ENCODE peak calls at places on chromosome 16, in six cellular contexts. One of them, this sample, is unnamed.

GRCh38 chr16:80971814-80972213 is 34.9 kb downstream of the CMC2 start:
- DNase-seq in heart left ventricle: no peak
- DNase-seq in fibroblast of pulmonary artery: no peak
- DNase-seq in IMR-90: no peak
- DNase-seq in tibial artery: no peak
- DNase-seq in GM23338: no peak
- DNase-seq in this sample: no peak

GRCh38 chr16:81647527-81647926 is 131.6 kb upstream of the PLCG2 start:
- DNase-seq in heart left ventricle: no peak
- DNase-seq in fibroblast of pulmonary artery: peak; percentile 47
- DNase-seq in IMR-90: peak; percentile 84
- DNase-seq in tibial artery: no peak
- DNase-seq in GM23338: peak; percentile 46
- DNase-seq in this sample: no peak

GRCh38 chr16:27245276-27246231 is 23.0 kb downstream of the NSMCE1 start:
- DNase-seq in heart left ventricle: no peak
- DNase-seq in fibroblast of pulmonary artery: peak; percentile 88
- DNase-seq in IMR-90: peak; percentile 99
- DNase-seq in tibial artery: peak; percentile 89
- DNase-seq in GM23338: no peak
- DNase-seq in this sample: peak; percentile 86

GRCh38 chr16:23874613-23875294 is 39.0 kb downstream of the PRKCB start:
- DNase-seq in heart left ventricle: no peak
- DNase-seq in fibroblast of pulmonary artery: no peak
- DNase-seq in IMR-90: no peak
- DNase-seq in tibial artery: no peak
- DNase-seq in GM23338: no peak
- DNase-seq in this sample: no peak

GRCh38 chr16:12927591-12927990 is 26.2 kb downstream of the SHISA9 start:
- DNase-seq in heart left ventricle: no peak
- DNase-seq in fibroblast of pulmonary artery: no peak
- DNase-seq in IMR-90: no peak
- DNase-seq in tibial artery: no peak
- DNase-seq in GM23338: no peak
- DNase-seq in this sample: no peak

GRCh38 chr16:85428168-85428898 is 184.8 kb upstream of the GSE1 start:
- DNase-seq in heart left ventricle: peak; percentile 68
- DNase-seq in fibroblast of pulmonary artery: peak; percentile 34
- DNase-seq in IMR-90: no peak
- DNase-seq in tibial artery: no peak
- DNase-seq in GM23338: peak; percentile 76
- DNase-seq in this sample: no peak

GRCh38 chr16:68590201-68590994 is 51.3 kb downstream of the ZFP90 start:
- DNase-seq in heart left ventricle: peak; percentile 70
- DNase-seq in fibroblast of pulmonary artery: peak; percentile 53
- DNase-seq in IMR-90: peak; percentile 7
- DNase-seq in tibial artery: no peak
- DNase-seq in GM23338: peak; percentile 93
- DNase-seq in this sample: no peak

GRCh38 chr16:4347765-4348509 is 3.2 kb downstream of the PAM16 start:
- DNase-seq in heart left ventricle: no peak
- DNase-seq in fibroblast of pulmonary artery: no peak
- DNase-seq in IMR-90: no peak
- DNase-seq in tibial artery: no peak
- DNase-seq in GM23338: no peak
- DNase-seq in this sample: no peak

GRCh38 chr16:87951550-87952538 is 610 bp downstream of the BANP start:
- DNase-seq in heart left ventricle: no peak
- DNase-seq in fibroblast of pulmonary artery: no peak
- DNase-seq in IMR-90: no peak
- DNase-seq in tibial artery: no peak
- DNase-seq in GM23338: peak; percentile 33
- DNase-seq in this sample: peak; percentile 65

GRCh38 chr16:79498928-79499327 is 101.6 kb downstream of the MAF start:
- DNase-seq in heart left ventricle: no peak
- DNase-seq in fibroblast of pulmonary artery: no peak
- DNase-seq in IMR-90: no peak
- DNase-seq in tibial artery: no peak
- DNase-seq in GM23338: no peak
- DNase-seq in this sample: no peak

GRCh38 chr16:16063685-16064084 is 114.3 kb downstream of the ABCC1 start:
- DNase-seq in heart left ventricle: no peak
- DNase-seq in fibroblast of pulmonary artery: no peak
- DNase-seq in IMR-90: no peak
- DNase-seq in tibial artery: no peak
- DNase-seq in GM23338: no peak
- DNase-seq in this sample: no peak

GRCh38 chr16:69762843-69763556 is 868 bp downstream of the WWP2 start:
- DNase-seq in heart left ventricle: no peak
- DNase-seq in fibroblast of pulmonary artery: peak; percentile 53
- DNase-seq in IMR-90: peak; percentile 49
- DNase-seq in tibial artery: no peak
- DNase-seq in GM23338: no peak
- DNase-seq in this sample: no peak

GRCh38 chr16:80231118-80231515 is 309.7 kb upstream of the DYNLRB2 start:
- DNase-seq in heart left ventricle: no peak
- DNase-seq in fibroblast of pulmonary artery: no peak
- DNase-seq in IMR-90: peak; percentile 59
- DNase-seq in tibial artery: no peak
- DNase-seq in GM23338: no peak
- DNase-seq in this sample: no peak

DNA sequence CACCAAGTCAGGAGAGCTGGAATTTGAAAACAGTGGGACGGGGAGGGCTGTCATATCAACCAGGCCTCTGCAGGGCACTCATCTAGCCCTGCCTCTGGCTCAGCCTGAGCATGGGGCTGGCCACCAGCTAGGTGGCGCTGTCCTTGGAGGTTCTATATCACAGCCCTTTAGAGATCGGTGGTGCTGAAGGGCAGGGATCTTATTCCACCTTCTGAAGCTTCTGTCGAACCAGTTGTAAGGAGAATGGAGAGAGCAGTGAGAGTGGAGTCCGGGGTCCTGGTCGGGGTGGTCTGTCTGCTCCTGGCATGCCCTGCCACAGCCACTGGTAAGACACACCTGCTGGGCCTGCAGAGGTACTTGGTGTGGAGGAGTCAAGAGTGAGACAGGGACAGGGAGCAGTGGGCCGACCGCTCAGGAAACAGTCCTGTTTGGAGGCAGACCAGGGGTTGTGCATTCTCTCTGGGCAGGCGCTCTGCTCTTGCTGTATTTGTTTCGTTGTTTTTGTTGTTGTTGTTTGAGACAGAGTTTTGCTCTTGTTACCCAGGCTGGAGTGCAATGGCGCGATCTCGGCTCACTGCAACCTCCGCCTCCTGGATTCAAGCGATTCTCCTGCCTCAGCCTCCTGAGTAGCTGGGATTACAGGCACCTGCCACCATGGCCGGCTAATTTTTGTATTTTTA is at the start of gene CES3:
- DNase-seq in heart left ventricle: no peak
- DNase-seq in fibroblast of pulmonary artery: peak; percentile 71
- DNase-seq in IMR-90: peak; percentile 58
- DNase-seq in tibial artery: no peak
- DNase-seq in GM23338: peak; percentile 95
- DNase-seq in this sample: no peak
- TF ChIP-seq CTCF in heart left ventricle: peak; percentile 49
- TF ChIP-seq CTCF in fibroblast of pulmonary artery: peak; percentile 81
- TF ChIP-seq CTCF in IMR-90: peak; percentile 71
- TF ChIP-seq CTCF in tibial artery: peak; percentile 43
- TF ChIP-seq CTCF in GM23338: peak; percentile 97
- TF ChIP-seq CTCF in this sample: peak; percentile 90

GRCh38 chr16:86608301-86608747 is 30.0 kb downstream of the FOXL1 start:
- DNase-seq in heart left ventricle: no peak
- DNase-seq in fibroblast of pulmonary artery: no peak
- DNase-seq in IMR-90: peak; percentile 49
- DNase-seq in tibial artery: no peak
- DNase-seq in GM23338: no peak
- DNase-seq in this sample: no peak

GRCh38 chr16:86605950-86606349 is 27.6 kb downstream of the FOXL1 start:
- DNase-seq in heart left ventricle: no peak
- DNase-seq in fibroblast of pulmonary artery: no peak
- DNase-seq in IMR-90: no peak
- DNase-seq in tibial artery: peak; percentile 38
- DNase-seq in GM23338: no peak
- DNase-seq in this sample: no peak

GRCh38 chr16:86601356-86601755 is 23.0 kb downstream of the FOXL1 start:
- DNase-seq in heart left ventricle: no peak
- DNase-seq in fibroblast of pulmonary artery: no peak
- DNase-seq in IMR-90: no peak
- DNase-seq in tibial artery: peak; percentile 64
- DNase-seq in GM23338: no peak
- DNase-seq in this sample: no peak

GRCh38 chr16:86602521-86602920 is 24.2 kb downstream of the FOXL1 start:
- DNase-seq in heart left ventricle: no peak
- DNase-seq in fibroblast of pulmonary artery: no peak
- DNase-seq in IMR-90: no peak
- DNase-seq in tibial artery: peak; percentile 19
- DNase-seq in GM23338: no peak
- DNase-seq in this sample: no peak

GRCh38 chr16:86604436-86605220 is 26.3 kb downstream of the FOXL1 start:
- DNase-seq in heart left ventricle: no peak
- DNase-seq in fibroblast of pulmonary artery: no peak
- DNase-seq in IMR-90: no peak
- DNase-seq in tibial artery: peak; percentile 34
- DNase-seq in GM23338: no peak
- DNase-seq in this sample: no peak
- H3K4me3 ChIP-seq in heart left ventricle: no peak overlapping the region
- H3K4me3 ChIP-seq in fibroblast of pulmonary artery: no peak overlapping the region
- H3K4me3 ChIP-seq in IMR-90: no peak overlapping the region
- H3K4me3 ChIP-seq in tibial artery: no peak overlapping the region
- H3K4me3 ChIP-seq in GM23338: no peak overlapping the region
- H3K4me3 ChIP-seq in this sample: no peak overlapping the region

GRCh38 chr16:58639230-58639629 is 9.6 kb upstream of the CNOT1 start:
- DNase-seq in heart left ventricle: no peak
- DNase-seq in fibroblast of pulmonary artery: no peak
- DNase-seq in IMR-90: no peak
- DNase-seq in tibial artery: peak; percentile 1
- DNase-seq in GM23338: no peak
- DNase-seq in this sample: no peak

GRCh38 chr16:58636474-58636873 is 6.8 kb upstream of the CNOT1 start:
- DNase-seq in heart left ventricle: no peak
- DNase-seq in fibroblast of pulmonary artery: no peak
- DNase-seq in IMR-90: no peak
- DNase-seq in tibial artery: peak; percentile 13
- DNase-seq in GM23338: no peak
- DNase-seq in this sample: no peak

GRCh38 chr16:58640949-58641348 is 11.3 kb upstream of the CNOT1 start:
- DNase-seq in heart left ventricle: peak; percentile 1
- DNase-seq in fibroblast of pulmonary artery: no peak
- DNase-seq in IMR-90: no peak
- DNase-seq in tibial artery: no peak
- DNase-seq in GM23338: no peak
- DNase-seq in this sample: no peak

GRCh38 chr16:58639836-58640235 is 10.2 kb upstream of the CNOT1 start:
- DNase-seq in heart left ventricle: no peak
- DNase-seq in fibroblast of pulmonary artery: no peak
- DNase-seq in IMR-90: no peak
- DNase-seq in tibial artery: no peak
- DNase-seq in GM23338: no peak
- DNase-seq in this sample: no peak

DNA sequence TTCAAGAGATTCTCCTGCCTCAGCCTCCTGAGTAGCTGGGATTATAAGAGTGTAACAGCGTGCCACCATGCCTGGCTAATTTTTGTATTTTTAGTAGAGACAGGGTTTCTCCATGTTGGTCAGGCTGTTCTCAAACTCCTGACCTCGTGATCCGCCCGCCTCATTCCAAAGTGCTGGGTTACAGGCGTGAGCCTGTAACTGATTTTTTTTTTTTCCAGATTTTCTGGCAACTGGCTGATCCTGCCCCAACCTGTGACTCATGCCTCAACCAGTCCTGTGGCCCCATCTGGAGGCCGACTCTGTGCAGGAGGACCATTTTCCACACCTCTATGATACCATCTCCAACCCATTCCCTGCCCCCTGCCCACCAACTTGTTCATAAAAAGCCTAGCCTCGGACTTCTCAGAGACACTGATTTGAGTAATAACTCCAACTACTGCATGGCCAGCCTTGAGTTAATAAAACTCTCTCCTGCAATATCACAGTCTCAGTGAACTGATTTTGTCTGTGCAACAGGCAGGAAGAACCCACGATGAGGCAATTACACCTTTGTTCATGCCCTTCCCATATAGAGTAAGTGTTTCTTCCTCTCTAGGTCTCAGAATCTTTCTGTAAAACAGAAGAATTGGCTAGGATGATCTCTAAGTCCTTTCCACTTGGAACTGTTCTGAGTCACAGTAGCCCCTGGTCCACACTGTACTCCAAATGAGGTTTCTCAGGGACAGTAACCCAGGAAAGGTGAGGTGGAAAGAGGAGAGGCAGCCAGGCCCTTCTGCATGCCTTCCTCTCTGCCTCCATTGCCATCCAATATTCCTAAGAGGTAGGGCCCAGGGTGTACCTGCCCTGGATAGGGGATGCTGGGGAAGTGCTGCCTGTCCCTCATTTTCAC is 8.8 kb upstream of the CNOT1 start:
- DNase-seq in heart left ventricle: no peak
- DNase-seq in fibroblast of pulmonary artery: peak; percentile 84
- DNase-seq in IMR-90: peak; percentile 91
- DNase-seq in tibial artery: peak; percentile 69
- DNase-seq in GM23338: peak; percentile 63
- DNase-seq in this sample: no peak
- TF ChIP-seq CTCF in heart left ventricle: peak; percentile 30
- TF ChIP-seq CTCF in fibroblast of pulmonary artery: peak; percentile 52
- TF ChIP-seq CTCF in IMR-90: peak; percentile 62
- TF ChIP-seq CTCF in tibial artery: peak; percentile 11
- TF ChIP-seq CTCF in GM23338: peak; percentile 41
- TF ChIP-seq CTCF in this sample: peak; percentile 61

GRCh38 chr16:56711862-56712261 is 18.1 kb upstream of the NUP93 start:
- DNase-seq in heart left ventricle: no peak
- DNase-seq in fibroblast of pulmonary artery: no peak
- DNase-seq in IMR-90: peak; percentile 3
- DNase-seq in tibial artery: no peak
- DNase-seq in GM23338: no peak
- DNase-seq in this sample: no peak

GRCh38 chr16:56709686-56710040 is 20.3 kb upstream of the NUP93 start:
- DNase-seq in heart left ventricle: no peak
- DNase-seq in fibroblast of pulmonary artery: no peak
- DNase-seq in IMR-90: no peak
- DNase-seq in tibial artery: no peak
- DNase-seq in GM23338: no peak
- DNase-seq in this sample: no peak

GRCh38 chr16:56710181-56710737 is 19.7 kb upstream of the NUP93 start:
- DNase-seq in heart left ventricle: no peak
- DNase-seq in fibroblast of pulmonary artery: no peak
- DNase-seq in IMR-90: no peak
- DNase-seq in tibial artery: no peak
- DNase-seq in GM23338: no peak
- DNase-seq in this sample: no peak

GRCh38 chr16:56708821-56709685 is 20.9 kb upstream of the NUP93 start:
- DNase-seq in heart left ventricle: no peak
- DNase-seq in fibroblast of pulmonary artery: no peak
- DNase-seq in IMR-90: no peak
- DNase-seq in tibial artery: no peak
- DNase-seq in GM23338: no peak
- DNase-seq in this sample: no peak

DNA sequence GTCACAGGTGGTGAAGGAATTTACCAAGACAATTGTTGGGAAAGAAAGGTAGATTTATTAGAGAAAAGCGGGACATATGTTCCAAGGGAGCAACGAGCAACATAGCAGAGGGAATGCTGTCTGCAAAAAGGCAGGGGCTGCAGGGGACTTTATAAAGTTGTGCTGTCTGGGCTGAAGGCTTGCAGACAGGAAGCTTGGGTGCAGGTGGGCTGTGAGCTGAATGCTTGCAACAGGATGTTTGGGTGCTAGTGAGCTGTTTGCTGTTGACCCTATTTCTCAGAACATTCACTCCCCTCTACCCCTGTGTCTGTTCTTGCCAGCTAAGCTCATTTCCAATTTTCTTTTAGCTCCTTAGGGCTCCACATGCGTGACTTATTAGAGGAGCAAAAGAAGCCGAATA is 21.5 kb upstream of the NUP93 start:
- DNase-seq in heart left ventricle: no peak
- DNase-seq in fibroblast of pulmonary artery: no peak
- DNase-seq in IMR-90: no peak
- DNase-seq in tibial artery: no peak
- DNase-seq in GM23338: peak; percentile 18
- DNase-seq in this sample: no peak
- H3K4me3 ChIP-seq in heart left ventricle: no peak overlapping the region
- H3K4me3 ChIP-seq in fibroblast of pulmonary artery: no peak overlapping the region
- H3K4me3 ChIP-seq in IMR-90: no peak overlapping the region
- H3K4me3 ChIP-seq in tibial artery: no peak overlapping the region
- H3K4me3 ChIP-seq in GM23338: no peak overlapping the region
- H3K4me3 ChIP-seq in this sample: no peak overlapping the region

This sample was measured in epithelial cell of proximal tubule.